ENCODE peak calls at places on chromosome 18, in five cellular contexts. A, D, Q, U and K are unnamed samples.

GRCh38 chr18:48037481-48038271 is 107.2 kb upstream of the SMAD2 start:
- DNase-seq in A (no peak), D (no peak), Q (peak), U (no peak), K (no peak)

GRCh38 chr18:42611134-42611533 is 504.4 kb downstream of the RIT2 start:
- DNase-seq in A (no peak), D (no peak), Q (no peak), U (no peak), K (no peak)

GRCh38 chr18:36899289-36899688 is 70.4 kb downstream of the KIAA1328 start:
- DNase-seq in A (peak), D (no peak), Q (no peak), U (no peak), K (no peak)

GRCh38 chr18:63578357-63578958 is 8.7 kb upstream of the SERPINB13 start:
- DNase-seq in A (peak), D (peak), Q (peak), U (no peak), K (peak)

GRCh38 chr18:76874643-76875389 is 52.5 kb downstream of the ZNF236 start:
- DNase-seq in A (no peak), D (no peak), Q (peak), U (no peak), K (no peak)

GRCh38 chr18:44742741-44743311 is 62.1 kb downstream of the SETBP1 start:
- DNase-seq in A (peak), D (no peak), Q (no peak), U (no peak), K (no peak)

GRCh38 chr18:46946656-46947282 is 29.4 kb downstream of the KATNAL2 start:
- DNase-seq in A (peak), D (peak), Q (peak), U (peak), K (peak)

GRCh38 chr18:78722391-78722790 is 257.2 kb upstream of the SALL3 start:
- DNase-seq in A (no peak), D (no peak), Q (no peak), U (no peak), K (no peak)

GRCh38 chr18:1663879-1664705 is 759.4 kb downstream of the ADCYAP1 start:
- DNase-seq in A (no peak), D (no peak), Q (peak), U (peak), K (peak)

GRCh38 chr18:79526468-79527460 is 131.0 kb downstream of the NFATC1 start:
- DNase-seq in A (no peak), D (no peak), Q (no peak), U (no peak), K (no peak)

GRCh38 chr18:35580748-35581534 is 599 bp upstream of the GALNT1 start:
- DNase-seq in A (peak), D (peak), Q (peak), U (peak), K (peak)

GRCh38 chr18:457533-457932 is 43.0 kb downstream of the COLEC12 start:
- DNase-seq in A (peak), D (peak), Q (no peak), U (no peak), K (no peak)

GRCh38 chr18:35582899-35583558 is 1.5 kb downstream of the GALNT1 start:
- DNase-seq in A (peak), D (peak), Q (no peak), U (no peak), K (peak)

GRCh38 chr18:64370036-64370435 is 221.1 kb upstream of the LINC00305 start:
- DNase-seq in A (no peak), D (no peak), Q (no peak), U (no peak), K (no peak)

GRCh38 chr18:70132999-70133398 is 72.5 kb downstream of the RTTN start:
- DNase-seq in A (peak), D (peak), Q (no peak), U (no peak), K (no peak)

GRCh38 chr18:45760443-45761036 is 36.6 kb downstream of the SLC14A1 start:
- DNase-seq in A (peak), D (no peak), Q (no peak), U (no peak), K (no peak)

GRCh38 chr18:39462436-39462835 is 1896.8 kb upstream of the CELF4 start:
- DNase-seq in A (peak), D (peak), Q (no peak), U (no peak), K (no peak)

GRCh38 chr18:45993441-45993840 is 26.3 kb upstream of the EPG5 start:
- DNase-seq in A (peak), D (peak), Q (no peak), U (no peak), K (no peak)

GRCh38 chr18:8319798-8320477 is 289.3 kb upstream of the RAB12 start:
- DNase-seq in A (peak), D (no peak), Q (no peak), U (no peak), K (no peak)

GRCh38 chr18:48902023-48902855 is 48.5 kb downstream of the SMAD7 start:
- DNase-seq in A (peak), D (peak), Q (peak), U (no peak), K (no peak)

GRCh38 chr18:39846277-39846676 is 2108.8 kb upstream of the PIK3C3 start:
- DNase-seq in A (peak), D (no peak), Q (no peak), U (no peak), K (no peak)

GRCh38 chr18:47736376-47737140 is 193.9 kb downstream of the SMAD2 start:
- DNase-seq in A (no peak), D (no peak), Q (no peak), U (no peak), K (no peak)

GRCh38 chr18:79577451-79578395 is 101.9 kb upstream of the CTDP1 start:
- DNase-seq in A (peak), D (no peak), Q (peak), U (no peak), K (no peak)

GRCh38 chr18:58867281-58867961 is 2.7 kb downstream of the ZNF532 start:
- DNase-seq in A (no peak), D (no peak), Q (peak), U (peak), K (no peak)

GRCh38 chr18:74994502-74995403 is 214.2 kb downstream of the PTGR3 start:
- DNase-seq in A (peak), D (peak), Q (no peak), U (no peak), K (no peak)

GRCh38 chr18:56574827-56575226 is 63.6 kb downstream of the TXNL1 start:
- DNase-seq in A (peak), D (peak), Q (no peak), U (no peak), K (no peak)

GRCh38 chr18:57819671-57820460 is 16.8 kb upstream of the ATP8B1 start:
- DNase-seq in A (peak), D (peak), Q (no peak), U (no peak), K (no peak)

GRCh38 chr18:75125359-75126331 is 83.3 kb downstream of the PTGR3 start:
- DNase-seq in A (no peak), D (no peak), Q (peak), U (peak), K (no peak)

GRCh38 chr18:58215005-58215404 is 171.0 kb downstream of the NEDD4L start:
- DNase-seq in A (no peak), D (no peak), Q (no peak), U (no peak), K (no peak)

GRCh38 chr18:36314098-36314497 is 16.6 kb downstream of the FHOD3 start:
- DNase-seq in A (peak), D (peak), Q (peak), U (no peak), K (no peak)

GRCh38 chr18:41940506-41941215 is 14.4 kb upstream of the PIK3C3 start:
- DNase-seq in A (peak), D (peak), Q (peak), U (peak), K (no peak)

GRCh38 chr18:7541835-7542234 is 25.3 kb upstream of the PTPRM start:
- DNase-seq in A (no peak), D (no peak), Q (no peak), U (no peak), K (no peak)

GRCh38 chr18:43661570-43661969 is 384.3 kb upstream of the SYT4 start:
- DNase-seq in A (peak), D (peak), Q (peak), U (peak), K (peak)

GRCh38 chr18:64929026-64929425 is 780.1 kb upstream of the LINC00305 start:
- DNase-seq in A (no peak), D (no peak), Q (no peak), U (peak), K (no peak)

GRCh38 chr18:31783059-31783458 is 22.4 kb upstream of the SLC25A52 start:
- DNase-seq in A (no peak), D (no peak), Q (no peak), U (no peak), K (no peak)

GRCh38 chr18:42064109-42064508 is 109.1 kb downstream of the PIK3C3 start:
- DNase-seq in A (peak), D (no peak), Q (no peak), U (no peak), K (no peak)

GRCh38 chr18:55250729-55251128 is 291.5 kb upstream of the CCDC68 start:
- DNase-seq in A (peak), D (no peak), Q (no peak), U (no peak), K (no peak)

GRCh38 chr18:44682181-44682870 is 1.6 kb downstream of the SETBP1 start:
- DNase-seq in A (no peak), D (no peak), Q (peak), U (no peak), K (peak)

GRCh38 chr18:24910217-24910616 is 441.7 kb downstream of the ZNF521 start:
- DNase-seq in A (peak), D (no peak), Q (no peak), U (no peak), K (no peak)

GRCh38 chr18:24914685-24915267 is 437.2 kb downstream of the ZNF521 start:
- DNase-seq in A (no peak), D (peak), Q (no peak), U (no peak), K (no peak)

GRCh38 chr18:24914148-24914525 is 437.8 kb downstream of the ZNF521 start:
- DNase-seq in A (no peak), D (no peak), Q (no peak), U (no peak), K (no peak)

GRCh38 chr18:24915547-24915946 is 436.4 kb downstream of the ZNF521 start:
- DNase-seq in A (peak), D (peak), Q (no peak), U (no peak), K (no peak)

GRCh38 chr18:24913507-24914147 is 438.3 kb downstream of the ZNF521 start:
- DNase-seq in A (no peak), D (peak), Q (no peak), U (no peak), K (no peak)
- H2BK120ac ChIP-seq in A (no peak), D (no peak), Q (no peak), U (no peak), K (no peak)

GRCh38 chr18:10057808-10058791 is 144.3 kb downstream of the VAPA start:
- DNase-seq in A (peak), D (peak), Q (no peak), U (no peak), K (no peak)
- H2AFZ ChIP-seq in A (peak), D (no peak), Q (no peak), U (no peak), K (no peak)

GRCh38 chr18:28065031-28065792 is 111.7 kb downstream of the CDH2 start:
- DNase-seq in A (peak), D (peak), Q (no peak), U (no peak), K (peak)
- H2BK120ac ChIP-seq in A (peak), D (no peak), Q (peak), U (no peak), K (no peak)

GRCh38 chr18:68507781-68508180 is 207.1 kb downstream of the TMX3 start:
- DNase-seq in A (peak), D (no peak), Q (no peak), U (no peak), K (no peak)
- H2AFZ ChIP-seq in A (no peak), D (no peak), Q (no peak), U (no peak), K (peak)